ENCODE peak calls at places on chromosomes 3 and 15, in seven cellular contexts. P is endothelial cell of umbilical vein; F is CD4-positive, alpha-beta memory T cell; X is H7; Z is psoas muscle; I is suprapubic skin; C is right atrium auricular region. H is an unnamed sample.

GRCh38 chr15:72342385-72342784 is 22.4 kb upstream of the CELF6 start:
- DNase-seq in P (peak; percentile 31), C (no peak), Z (no peak), X (peak; percentile 83), F (peak; percentile 30), I (no peak), H (peak; percentile 40)

GRCh38 chr3:146274833-146275232 is 23.9 kb upstream of the PLSCR4 start:
- DNase-seq in F (no peak), C (no peak), X (no peak), Z (no peak), I (no peak), P (peak; percentile 98), H (no peak)

GRCh38 chr15:88629071-88629470 is 7.9 kb downstream of the AEN start:
- DNase-seq in Z (no peak), P (no peak), X (no peak), C (no peak), F (no peak), I (no peak), H (no peak)

GRCh38 chr3:155270063-155270462 is 23.4 kb downstream of the STRIT1 start:
- DNase-seq in C (no peak), Z (no peak), X (no peak), I (no peak), P (no peak), F (no peak), H (no peak)

GRCh38 chr3:151871639-151872468 is 1.6 kb upstream of the SUCNR1 start:
- DNase-seq in Z (no peak), X (no peak), C (no peak), I (no peak), F (no peak), P (peak; percentile 66), H (peak; percentile 38)

GRCh38 chr3:61682671-61683408 is 121.5 kb downstream of the PTPRG start:
- DNase-seq in X (no peak), Z (no peak), I (no peak), P (no peak), F (no peak), C (no peak), H (peak; percentile 92)

GRCh38 chr15:57703387-57703786 is 3.1 kb upstream of the POLR2M start:
- DNase-seq in P (peak; percentile 24), I (no peak), F (peak; percentile 68), Z (no peak), C (no peak), X (no peak), H (no peak)

GRCh38 chr15:59687831-59688230 is 1.3 kb downstream of the BNIP2 start:
- DNase-seq in P (peak; percentile 61), F (peak; percentile 28), X (no peak), C (no peak), Z (no peak), I (no peak), H (peak; percentile 48)

GRCh38 chr3:46367811-46368210 is 2.9 kb upstream of the CCR5 start:
- DNase-seq in C (no peak), Z (no peak), P (no peak), F (no peak), I (no peak), X (no peak), H (no peak)

GRCh38 chr15:70528270-70528706 is 235.1 kb downstream of the UACA start:
- DNase-seq in P (peak; percentile 70), Z (no peak), I (peak; percentile 45), C (no peak), X (no peak), F (peak; percentile 80), H (peak; percentile 85)

GRCh38 chr3:66196633-66197032 is 24.2 kb upstream of the SLC25A26 start:
- DNase-seq in X (no peak), F (no peak), I (no peak), Z (no peak), P (peak; percentile 15), C (no peak), H (no peak)

GRCh38 chr3:113844622-113845222 is 6.1 kb downstream of the GRAMD1C start:
- DNase-seq in F (peak; percentile 18), Z (no peak), I (no peak), P (peak; percentile 63), X (peak; percentile 33), C (no peak), H (peak; percentile 65)

GRCh38 chr3:49554639-49555265 is 475 bp downstream of the BSN start:
- DNase-seq in X (peak; percentile 95), Z (peak; percentile 62), F (no peak), P (no peak), C (no peak), I (no peak), H (peak; percentile 8)

GRCh38 chr15:75112848-75113492 is 88.7 kb upstream of the C15orf39 start:
- DNase-seq in C (no peak), Z (no peak), F (no peak), X (no peak), I (no peak), P (no peak), H (no peak)

GRCh38 chr15:32682569-32682968 is 35.2 kb upstream of the GREM1 start:
- DNase-seq in C (no peak), P (no peak), I (no peak), F (no peak), Z (no peak), X (no peak), H (no peak)

GRCh38 chr15:39127925-39128617 is 452.8 kb upstream of the THBS1 start:
- DNase-seq in I (no peak), X (peak; percentile 16), P (peak; percentile 98), F (no peak), Z (no peak), C (no peak), H (peak; percentile 53)

GRCh38 chr3:46935168-46935858 is 41.2 kb downstream of the CCDC12 start:
- DNase-seq in P (peak; percentile 98), Z (peak; percentile 83), I (no peak), F (no peak), C (peak; percentile 95), X (peak; percentile 89), H (peak; percentile 75)

GRCh38 chr15:73928241-73928579 is 1.9 kb downstream of the LOXL1 start:
- DNase-seq in P (no peak), F (no peak), C (no peak), I (no peak), Z (no peak), X (no peak), H (no peak)

GRCh38 chr3:52054689-52055511 is 1.5 kb downstream of the DUSP7 start:
- DNase-seq in P (peak; percentile 20), C (no peak), Z (no peak), X (peak; percentile 85), F (peak; percentile 23), I (no peak), H (no peak)

GRCh38 chr3:128524374-128525299 is 31.6 kb upstream of the GATA2 start:
- DNase-seq in F (no peak), I (no peak), P (no peak), Z (no peak), C (no peak), X (peak; percentile 51), H (no peak)

GRCh38 chr3:159764211-159765024 is 224.2 kb upstream of the IL12A start:
- DNase-seq in X (peak; percentile 86), P (no peak), C (peak; percentile 66), Z (peak; percentile 58), I (no peak), F (no peak), H (no peak)
- H3K27me3 ChIP-seq in X (peaks cover 2% of the 10 kb centered on the region), P (no peaks in the 10 kb centered on the region), C (no peaks in the 10 kb centered on the region), Z (peaks cover 42% of the 10 kb centered on the region), I (peaks cover 6% of the 10 kb centered on the region), F (peaks cover 13% of the 10 kb centered on the region), H (peaks cover 10% of the 10 kb centered on the region)

DNA sequence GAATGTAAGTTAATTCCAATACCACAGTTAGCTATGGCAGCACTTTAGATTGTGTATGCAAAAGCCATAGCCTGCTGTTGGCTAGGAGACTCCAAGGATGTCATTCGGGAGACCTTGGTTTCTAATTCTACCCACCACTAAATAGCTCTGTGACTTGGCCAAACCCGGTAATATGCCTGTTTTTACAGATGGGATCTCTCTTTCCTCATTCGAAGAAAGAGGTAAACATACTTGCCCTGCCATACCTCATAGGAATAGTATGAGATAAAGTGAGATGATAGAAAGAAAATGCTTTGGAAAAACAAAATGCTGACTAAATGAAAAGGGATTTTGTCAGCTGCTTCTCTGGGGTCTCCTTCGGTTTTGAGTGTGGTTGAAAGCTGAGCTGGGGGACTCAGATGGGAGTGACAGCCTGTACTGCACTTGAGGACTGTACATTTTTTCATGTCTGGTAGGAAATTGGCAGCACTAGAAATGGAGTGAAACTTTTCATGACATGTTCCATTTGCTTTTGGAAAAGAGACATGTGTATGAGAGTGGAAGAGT is 57.4 kb upstream of the ROPN1 start:
- DNase-seq in X (no peak), I (no peak), Z (no peak), F (no peak), P (no peak), C (no peak), H (no peak)
- H3K27me3 ChIP-seq in X (no peaks in the 10 kb centered on the region), I (no peaks in the 10 kb centered on the region), Z (no peaks in the 10 kb centered on the region), F (no peaks in the 10 kb centered on the region), P (peaks cover 2% of the 10 kb centered on the region), C (no peaks in the 10 kb centered on the region), H (no peaks in the 10 kb centered on the region)

GRCh38 chr3:14797731-14798130 is 21.0 kb upstream of the FGD5 start:
- DNase-seq in P (no peak), F (no peak), X (no peak), Z (no peak), C (no peak), I (no peak), H (no peak)
- H3K27me3 ChIP-seq in P (no peaks in the 10 kb centered on the region), F (no peaks in the 10 kb centered on the region), X (no peaks in the 10 kb centered on the region), Z (peaks cover 7% of the 10 kb centered on the region), C (no peaks in the 10 kb centered on the region), I (peaks cover 4% of the 10 kb centered on the region), H (peaks cover 50% of the 10 kb centered on the region)

GRCh38 chr15:48962662-48963523 is 826 bp downstream of the SHC4 start:
- DNase-seq in X (peak; percentile 63), P (peak; percentile 39), F (no peak), I (no peak), Z (peak; percentile 52), C (no peak), H (peak; percentile 31)
- H3K27me3 ChIP-seq in X (peaks cover 21% of the 10 kb centered on the region), P (peaks cover 12% of the 10 kb centered on the region), F (peaks cover 12% of the 10 kb centered on the region), I (no peaks in the 10 kb centered on the region), Z (no peaks in the 10 kb centered on the region), C (no peaks in the 10 kb centered on the region), H (no peaks in the 10 kb centered on the region)

GRCh38 chr15:99101501-99101900 is 3.4 kb upstream of the SYNM start:
- DNase-seq in F (no peak), Z (no peak), P (no peak), I (no peak), X (no peak), C (peak; percentile 50), H (no peak)

GRCh38 chr15:99105516-99106341 is 849 bp downstream of the SYNM start:
- DNase-seq in Z (peak; percentile 67), C (peak; percentile 58), X (peak; percentile 88), I (peak; percentile 79), F (peak; percentile 27), P (peak; percentile 68), H (peak; percentile 85)

GRCh38 chr15:99104788-99105515 is at the start of gene SYNM:
- DNase-seq in X (peak; percentile 99), Z (peak; percentile 86), F (no peak), P (peak; percentile 83), I (peak; percentile 75), C (peak; percentile 77), H (peak; percentile 75)

GRCh38 chr15:99102332-99103235 is 2.3 kb upstream of the SYNM start:
- DNase-seq in F (no peak), Z (no peak), P (no peak), C (peak; percentile 54), I (no peak), X (peak; percentile 34), H (no peak)

GRCh38 chr15:99103279-99103678 is 1.6 kb upstream of the SYNM start:
- DNase-seq in Z (no peak), I (no peak), C (peak; percentile 54), F (no peak), X (no peak), P (no peak), H (no peak)
- H3K27me3 ChIP-seq in Z (no peaks in the 10 kb centered on the region), I (peaks cover 60% of the 10 kb centered on the region), C (no peaks in the 10 kb centered on the region), F (peaks cover 13% of the 10 kb centered on the region), X (peaks cover 44% of the 10 kb centered on the region), P (peaks cover 5% of the 10 kb centered on the region), H (peaks cover 21% of the 10 kb centered on the region)

H was measured in A673.